ENCODE peak calls at places on chromosome 16, in four cellular contexts. B, P, E and H are unnamed samples.

GRCh38 chr16:11619327-11619851 is 32.7 kb upstream of the LITAF start:
- DNase-seq in B (no peak), P (no peak), E (no peak), H (no peak)

GRCh38 chr16:50520451-50521245 is 27.5 kb upstream of the NKD1 start:
- DNase-seq in B (no peak), P (no peak), E (no peak), H (no peak)

GRCh38 chr16:4656695-4657686 is 32.4 kb downstream of the MGRN1 start:
- DNase-seq in B (no peak), P (no peak), E (no peak), H (no peak)

GRCh38 chr16:57191056-57191536 is 5.0 kb downstream of the RSPRY1 start:
- DNase-seq in B (no peak), P (no peak), E (peak), H (no peak)

GRCh38 chr16:25172831-25173230 is 43.9 kb upstream of the AQP8 start:
- DNase-seq in B (no peak), P (no peak), E (no peak), H (no peak)

GRCh38 chr16:66996324-66996982 is 8.1 kb downstream of the CES4A start:
- DNase-seq in B (no peak), P (peak), E (peak), H (no peak)

GRCh38 chr16:75593825-75594820 is 27.9 kb downstream of the GABARAPL2 start:
- DNase-seq in B (peak), P (peak), E (peak), H (no peak)

GRCh38 chr16:80047796-80048649 is 447.5 kb upstream of the MAF start:
- DNase-seq in B (no peak), P (no peak), E (no peak), H (no peak)